ENCODE peak calls at places on chromosomes 11 and 22, in eight cellular contexts. One of them, this sample, is unnamed.

GRCh38 chr11:74749127-74749964 is 697 bp downstream of the RNF169 start:
- DNase-seq in HT1080: peak; percentile 64
- DNase-seq in nephron progenitor cell: peak; percentile 54
- DNase-seq in activated CD8-positive, alpha-beta T cell treated with anti-CD3 and anti-CD28 coated beads for 36 hours: peak; percentile 64
- DNase-seq in effector memory CD4-positive, alpha-beta T cell: peak; percentile 27
- DNase-seq in A549: peak; percentile 77
- DNase-seq in germinal center: peak; percentile 84
- DNase-seq in stimulated activated naive CD8-positive, alpha-beta T cell treated with anti-CD3 and anti-CD28 coated beads, Interleukin-15, amount 100 ng/mL, for 72 hours: peak; percentile 67
- DNase-seq in this sample: peak; percentile 76

GRCh38 chr22:39920134-39920743 is 19.4 kb downstream of the GRAP2 start:
- DNase-seq in nephron progenitor cell: no peak
- DNase-seq in HT1080: no peak
- DNase-seq in activated CD8-positive, alpha-beta T cell treated with anti-CD3 and anti-CD28 coated beads for 36 hours: peak; percentile 83
- DNase-seq in stimulated activated naive CD8-positive, alpha-beta T cell treated with anti-CD3 and anti-CD28 coated beads, Interleukin-15, amount 100 ng/mL, for 72 hours: peak; percentile 69
- DNase-seq in effector memory CD4-positive, alpha-beta T cell: peak; percentile 32
- DNase-seq in A549: no peak
- DNase-seq in germinal center: no peak
- DNase-seq in this sample: no peak

GRCh38 chr22:50270302-50271010 is at the start of gene MAPK11:
- DNase-seq in stimulated activated naive CD8-positive, alpha-beta T cell treated with anti-CD3 and anti-CD28 coated beads, Interleukin-15, amount 100 ng/mL, for 72 hours: peak; percentile 69
- DNase-seq in A549: no peak
- DNase-seq in effector memory CD4-positive, alpha-beta T cell: peak; percentile 68
- DNase-seq in nephron progenitor cell: peak; percentile 94
- DNase-seq in HT1080: peak; percentile 62
- DNase-seq in activated CD8-positive, alpha-beta T cell treated with anti-CD3 and anti-CD28 coated beads for 36 hours: peak; percentile 80
- DNase-seq in germinal center: no peak
- DNase-seq in this sample: peak; percentile 85

GRCh38 chr22:45511847-45512261 is 9.2 kb downstream of the FBLN1 start:
- DNase-seq in stimulated activated naive CD8-positive, alpha-beta T cell treated with anti-CD3 and anti-CD28 coated beads, Interleukin-15, amount 100 ng/mL, for 72 hours: no peak
- DNase-seq in germinal center: no peak
- DNase-seq in effector memory CD4-positive, alpha-beta T cell: no peak
- DNase-seq in HT1080: no peak
- DNase-seq in activated CD8-positive, alpha-beta T cell treated with anti-CD3 and anti-CD28 coated beads for 36 hours: no peak
- DNase-seq in nephron progenitor cell: peak; percentile 49
- DNase-seq in A549: no peak
- DNase-seq in this sample: no peak

GRCh38 chr11:118651820-118652219 is 27.6 kb downstream of the TREH start:
- DNase-seq in A549: no peak
- DNase-seq in stimulated activated naive CD8-positive, alpha-beta T cell treated with anti-CD3 and anti-CD28 coated beads, Interleukin-15, amount 100 ng/mL, for 72 hours: no peak
- DNase-seq in germinal center: no peak
- DNase-seq in HT1080: no peak
- DNase-seq in effector memory CD4-positive, alpha-beta T cell: no peak
- DNase-seq in nephron progenitor cell: no peak
- DNase-seq in activated CD8-positive, alpha-beta T cell treated with anti-CD3 and anti-CD28 coated beads for 36 hours: no peak
- DNase-seq in this sample: no peak

GRCh38 chr11:57539342-57539741 is 1.9 kb downstream of the SMTNL1 start:
- DNase-seq in germinal center: no peak
- DNase-seq in A549: no peak
- DNase-seq in nephron progenitor cell: no peak
- DNase-seq in effector memory CD4-positive, alpha-beta T cell: no peak
- DNase-seq in activated CD8-positive, alpha-beta T cell treated with anti-CD3 and anti-CD28 coated beads for 36 hours: no peak
- DNase-seq in HT1080: no peak
- DNase-seq in stimulated activated naive CD8-positive, alpha-beta T cell treated with anti-CD3 and anti-CD28 coated beads, Interleukin-15, amount 100 ng/mL, for 72 hours: no peak
- DNase-seq in this sample: no peak

GRCh38 chr11:8259316-8259995 is 4.2 kb downstream of the LMO1 start:
- DNase-seq in HT1080: no peak
- DNase-seq in nephron progenitor cell: no peak
- DNase-seq in stimulated activated naive CD8-positive, alpha-beta T cell treated with anti-CD3 and anti-CD28 coated beads, Interleukin-15, amount 100 ng/mL, for 72 hours: no peak
- DNase-seq in A549: no peak
- DNase-seq in germinal center: no peak
- DNase-seq in effector memory CD4-positive, alpha-beta T cell: no peak
- DNase-seq in activated CD8-positive, alpha-beta T cell treated with anti-CD3 and anti-CD28 coated beads for 36 hours: no peak
- DNase-seq in this sample: no peak

GRCh38 chr22:49103314-49104052 is 724.2 kb downstream of the BRD1 start:
- DNase-seq in effector memory CD4-positive, alpha-beta T cell: no peak
- DNase-seq in activated CD8-positive, alpha-beta T cell treated with anti-CD3 and anti-CD28 coated beads for 36 hours: no peak
- DNase-seq in HT1080: no peak
- DNase-seq in stimulated activated naive CD8-positive, alpha-beta T cell treated with anti-CD3 and anti-CD28 coated beads, Interleukin-15, amount 100 ng/mL, for 72 hours: no peak
- DNase-seq in nephron progenitor cell: no peak
- DNase-seq in A549: no peak
- DNase-seq in germinal center: no peak
- DNase-seq in this sample: no peak

GRCh38 chr11:46738887-46739286 is 19.9 kb downstream of the F2 start:
- DNase-seq in A549: no peak
- DNase-seq in HT1080: no peak
- DNase-seq in effector memory CD4-positive, alpha-beta T cell: no peak
- DNase-seq in stimulated activated naive CD8-positive, alpha-beta T cell treated with anti-CD3 and anti-CD28 coated beads, Interleukin-15, amount 100 ng/mL, for 72 hours: no peak
- DNase-seq in nephron progenitor cell: no peak
- DNase-seq in germinal center: no peak
- DNase-seq in activated CD8-positive, alpha-beta T cell treated with anti-CD3 and anti-CD28 coated beads for 36 hours: no peak
- DNase-seq in this sample: no peak

GRCh38 chr22:36577019-36577418 is 48.1 kb upstream of the EIF3D start:
- DNase-seq in HT1080: peak; percentile 90
- DNase-seq in germinal center: no peak
- DNase-seq in A549: peak; percentile 49
- DNase-seq in stimulated activated naive CD8-positive, alpha-beta T cell treated with anti-CD3 and anti-CD28 coated beads, Interleukin-15, amount 100 ng/mL, for 72 hours: no peak
- DNase-seq in effector memory CD4-positive, alpha-beta T cell: no peak
- DNase-seq in activated CD8-positive, alpha-beta T cell treated with anti-CD3 and anti-CD28 coated beads for 36 hours: no peak
- DNase-seq in nephron progenitor cell: no peak
- DNase-seq in this sample: no peak

This sample was measured in GM13976.